ENCODE peak calls at places on chromosomes 13 and 19, in ten cellular contexts. H is suprapubic skin, L is brain microvascular endothelial cell, Q is heart right ventricle, K is AG04450, P is transverse colon, D is A549, I is pancreas, N is heart left ventricle, E is WERI-Rb-1. R is an unnamed sample.

GRCh38 chr13:40271931-40272775 is 394.3 kb downstream of the FOXO1 start:
- DNase-seq in H (peak), L (peak), Q (peak), K (no peak), P (peak), D (peak), I (no peak), N (peak), E (no peak), R (peak)

GRCh38 chr13:76684336-76684735 is 201.9 kb downstream of the KCTD12 start:
- DNase-seq in H (no peak), L (no peak), Q (no peak), K (no peak), P (no peak), D (no peak), I (no peak), N (no peak), E (no peak), R (no peak)

GRCh38 chr13:91655731-91656130 is 257.3 kb downstream of the GPC5 start:
- DNase-seq in H (no peak), L (no peak), Q (no peak), K (no peak), P (no peak), D (no peak), I (no peak), N (no peak), E (no peak), R (no peak)

GRCh38 chr13:51230473-51231105 is 8.4 kb downstream of the FAM124A start:
- DNase-seq in H (no peak), L (peak), Q (peak), K (no peak), P (peak), D (no peak), I (no peak), N (peak), E (peak), R (peak)

GRCh38 chr19:4474504-4475136 is 2.5 kb downstream of the HDGFL2 start:
- DNase-seq in H (no peak), L (peak), Q (no peak), K (no peak), P (no peak), D (no peak), I (no peak), N (no peak), E (peak), R (peak)

GRCh38 chr13:73778242-73778864 is 355.9 kb downstream of the KLF12 start:
- DNase-seq in H (no peak), L (no peak), Q (no peak), K (no peak), P (no peak), D (no peak), I (no peak), N (no peak), E (no peak), R (no peak)

GRCh38 chr13:66077286-66077685 is 1152.8 kb downstream of the PCDH9 start:
- DNase-seq in H (no peak), L (no peak), Q (no peak), K (no peak), P (no peak), D (no peak), I (no peak), N (no peak), E (no peak), R (no peak)

GRCh38 chr13:85503797-85504196 is 295.4 kb downstream of the SLITRK6 start:
- DNase-seq in H (no peak), L (peak), Q (no peak), K (no peak), P (no peak), D (peak), I (no peak), N (no peak), E (no peak), R (no peak)

GRCh38 chr19:17322854-17323253 is 11.8 kb downstream of the ANO8 start:
- DNase-seq in H (no peak), L (no peak), Q (no peak), K (no peak), P (no peak), D (no peak), I (no peak), N (no peak), E (no peak), R (no peak)

GRCh38 chr19:50333737-50334617 is 4.8 kb upstream of the KCNC3 start:
- DNase-seq in H (no peak), L (no peak), Q (peak), K (peak), P (peak), D (peak), I (peak), N (peak), E (peak), R (peak)
- H3K27ac ChIP-seq in H (peak), L (peak), Q (peak), K (no peak), P (peak), D (peak), I (peak), N (peak), E (peak), R (no peak)

GRCh38 chr19:15263361-15263985 is 31.2 kb upstream of the EPHX3 start:
- DNase-seq in H (no peak), L (no peak), Q (no peak), K (no peak), P (no peak), D (no peak), I (no peak), N (no peak), E (no peak), R (no peak)
- H3K27ac ChIP-seq in H (no peak), L (no peak), Q (no peak), K (peak), P (peak), D (peak), I (no peak), N (peak), E (no peak), R (no peak)

GRCh38 chr19:32294871-32295438 is 50.5 kb upstream of the ZNF507 start:
- DNase-seq in H (no peak), L (no peak), Q (no peak), K (no peak), P (no peak), D (no peak), I (no peak), N (no peak), E (no peak), R (no peak)
- H3K27ac ChIP-seq in H (no peak), L (no peak), Q (no peak), K (no peak), P (no peak), D (no peak), I (no peak), N (no peak), E (no peak), R (no peak)

GRCh38 chr19:48466571-48467325 is 2.4 kb upstream of the CYTH2 start:
- DNase-seq in H (no peak), L (peak), Q (no peak), K (peak), P (no peak), D (no peak), I (peak), N (no peak), E (peak), R (peak)
- H3K27ac ChIP-seq in H (no peak), L (no peak), Q (no peak), K (peak), P (no peak), D (no peak), I (no peak), N (no peak), E (no peak), R (peak)

DNA sequence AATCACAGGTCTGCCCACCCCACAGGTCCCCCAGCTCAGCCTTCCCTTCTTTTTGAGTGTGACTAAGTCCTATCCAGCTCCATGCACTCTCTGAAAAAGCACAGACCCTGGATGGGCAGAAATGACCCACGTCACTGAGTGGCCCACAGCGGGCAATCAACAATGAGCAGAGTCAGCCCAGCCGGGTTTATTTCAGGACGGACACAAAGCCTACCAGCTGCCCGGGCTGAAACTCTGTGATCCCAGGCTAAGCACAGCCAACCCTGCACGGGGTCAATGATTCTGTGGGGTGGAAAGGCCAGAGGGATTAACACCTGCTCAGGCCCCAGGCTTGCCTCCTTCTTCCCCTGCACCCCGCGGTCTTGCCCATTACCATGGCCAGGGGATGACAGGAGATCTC is 8.4 kb downstream of the NAPA start:
- DNase-seq in H (no peak), L (no peak), Q (no peak), K (no peak), P (no peak), D (no peak), I (no peak), N (no peak), E (peak), R (no peak)
- H3K27ac ChIP-seq in H (peak), L (no peak), Q (peak), K (no peak), P (no peak), D (no peak), I (peak), N (peak), E (peak), R (no peak)

R was measured in GM23248.